ENCODE peak calls at places on chromosomes 13 and 19, in ten cellular contexts. Y is Ammon's horn; J is T-cell; R is SK-N-MC; A is central memory CD4-positive, alpha-beta T cell; I is Daoy; L is GM20000; T is hippocampal formation; K is PC-3; S is nucleus accumbens. U is an unnamed sample.

GRCh38 chr13:83622422-83622784 is 259.9 kb downstream of the SLITRK1 start:
- DNase-seq in Y (no peak), J (no peak), R (no peak), A (no peak), I (no peak), L (no peak), T (no peak), K (no peak), S (no peak), U (no peak)

GRCh38 chr19:42635233-42635539 is 40.5 kb upstream of the CEACAM8 start:
- DNase-seq in Y (no peak), J (no peak), R (no peak), A (no peak), I (no peak), L (no peak), T (no peak), K (no peak), S (no peak), U (no peak)

GRCh38 chr19:53980553-53981407 is 10.7 kb upstream of the CACNG6 start:
- DNase-seq in Y (no peak), J (no peak), R (no peak), A (no peak), I (peak), L (no peak), T (no peak), K (peak), S (no peak), U (no peak)

GRCh38 chr19:11659612-11660011 is 62.3 kb downstream of the ZNF627 start:
- DNase-seq in Y (no peak), J (no peak), R (no peak), A (no peak), I (no peak), L (peak), T (no peak), K (peak), S (no peak), U (no peak)

GRCh38 chr13:19183676-19184075 is 2.1 kb upstream of the TUBA3C start:
- DNase-seq in Y (no peak), J (no peak), R (no peak), A (no peak), I (no peak), L (no peak), T (no peak), K (no peak), S (no peak), U (peak)

GRCh38 chr13:109873351-109874123 is 87.2 kb upstream of the IRS2 start:
- DNase-seq in Y (no peak), J (no peak), R (no peak), A (no peak), I (no peak), L (no peak), T (no peak), K (no peak), S (no peak), U (no peak)

GRCh38 chr13:25961294-25961693 is 90.5 kb downstream of the SHISA2 start:
- DNase-seq in Y (no peak), J (no peak), R (no peak), A (no peak), I (no peak), L (no peak), T (no peak), K (no peak), S (no peak), U (no peak)

GRCh38 chr19:6239871-6240676 is 39.7 kb downstream of the MLLT1 start:
- DNase-seq in Y (no peak), J (no peak), R (no peak), A (no peak), I (no peak), L (no peak), T (no peak), K (no peak), S (no peak), U (no peak)

GRCh38 chr13:66665991-66666390 is 564.1 kb downstream of the PCDH9 start:
- DNase-seq in Y (peak), J (no peak), R (no peak), A (no peak), I (peak), L (no peak), T (peak), K (peak), S (no peak), U (no peak)

GRCh38 chr19:49362926-49363264 is 679 bp upstream of the TEAD2 start:
- DNase-seq in Y (no peak), J (no peak), R (no peak), A (no peak), I (peak), L (peak), T (no peak), K (no peak), S (no peak), U (no peak)

GRCh38 chr19:16463991-16464575 is 7.7 kb downstream of the EPS15L1 start:
- DNase-seq in Y (no peak), J (no peak), R (no peak), A (no peak), I (no peak), L (no peak), T (no peak), K (no peak), S (no peak), U (no peak)

GRCh38 chr13:82636119-82636518 is 1246.2 kb downstream of the SLITRK1 start:
- DNase-seq in Y (no peak), J (no peak), R (no peak), A (no peak), I (no peak), L (no peak), T (no peak), K (peak), S (no peak), U (no peak)

GRCh38 chr13:110799246-110800236 is 86.0 kb downstream of the ING1 start:
- DNase-seq in Y (peak), J (no peak), R (peak), A (no peak), I (peak), L (no peak), T (peak), K (no peak), S (no peak), U (no peak)

GRCh38 chr13:66933994-66934393 is 296.1 kb downstream of the PCDH9 start:
- DNase-seq in Y (peak), J (no peak), R (no peak), A (no peak), I (peak), L (no peak), T (no peak), K (peak), S (no peak), U (no peak)

GRCh38 chr13:24052547-24052981 is 108.0 kb upstream of the SPATA13 start:
- DNase-seq in Y (no peak), J (no peak), R (no peak), A (no peak), I (no peak), L (no peak), T (no peak), K (no peak), S (no peak), U (no peak)

GRCh38 chr13:78909276-78909675 is 250.3 kb upstream of the OBI1 start:
- DNase-seq in Y (no peak), J (no peak), R (no peak), A (no peak), I (no peak), L (no peak), T (no peak), K (no peak), S (no peak), U (no peak)

U was measured in lower leg skin.